ENCODE peak calls at places on chromosomes 5 and 9, in nine cellular contexts. One of them, this sample, is unnamed.

GRCh38 chr5:68441309-68441708 is 225.8 kb downstream of the PIK3R1 start:
- DNase-seq in HEK293T: no peak
- DNase-seq in NCI-H1105: no peak
- DNase-seq in T-cell: no peak
- DNase-seq in A549: no peak
- DNase-seq in GM23338: no peak
- DNase-seq in mesendoderm: no peak
- DNase-seq in DMS79 treated with DMSO at 0.1 percent for 48 hours: no peak
- DNase-seq in ovary: no peak
- DNase-seq in this sample: no peak

GRCh38 chr5:139644646-139645494 is 3.3 kb upstream of the CXXC5 start:
- DNase-seq in HEK293T: no peak
- DNase-seq in NCI-H1105: no peak
- DNase-seq in T-cell: no peak
- DNase-seq in A549: no peak
- DNase-seq in GM23338: no peak
- DNase-seq in mesendoderm: no peak
- DNase-seq in DMS79 treated with DMSO at 0.1 percent for 48 hours: no peak
- DNase-seq in ovary: peak
- DNase-seq in this sample: peak

GRCh38 chr9:37284631-37285030 is 137.9 kb upstream of the GRHPR start:
- DNase-seq in HEK293T: no peak
- DNase-seq in NCI-H1105: no peak
- DNase-seq in T-cell: no peak
- DNase-seq in A549: no peak
- DNase-seq in GM23338: no peak
- DNase-seq in mesendoderm: no peak
- DNase-seq in DMS79 treated with DMSO at 0.1 percent for 48 hours: no peak
- DNase-seq in ovary: no peak
- DNase-seq in this sample: no peak

GRCh38 chr5:133662578-133662977 is 50.2 kb upstream of the FSTL4 start:
- DNase-seq in HEK293T: no peak
- DNase-seq in NCI-H1105: no peak
- DNase-seq in T-cell: no peak
- DNase-seq in A549: no peak
- DNase-seq in GM23338: no peak
- DNase-seq in mesendoderm: no peak
- DNase-seq in DMS79 treated with DMSO at 0.1 percent for 48 hours: no peak
- DNase-seq in ovary: no peak
- DNase-seq in this sample: no peak

GRCh38 chr5:1201327-1202025 is at the start of gene SLC6A19:
- DNase-seq in HEK293T: no peak
- DNase-seq in NCI-H1105: no peak
- DNase-seq in T-cell: no peak
- DNase-seq in A549: no peak
- DNase-seq in GM23338: no peak
- DNase-seq in mesendoderm: no peak
- DNase-seq in DMS79 treated with DMSO at 0.1 percent for 48 hours: no peak
- DNase-seq in ovary: no peak
- DNase-seq in this sample: no peak

GRCh38 chr9:127806871-127807270 is 4.2 kb downstream of the FPGS start:
- DNase-seq in HEK293T: no peak
- DNase-seq in NCI-H1105: no peak
- DNase-seq in T-cell: no peak
- DNase-seq in A549: no peak
- DNase-seq in GM23338: no peak
- DNase-seq in mesendoderm: no peak
- DNase-seq in DMS79 treated with DMSO at 0.1 percent for 48 hours: no peak
- DNase-seq in ovary: no peak
- DNase-seq in this sample: no peak

GRCh38 chr9:121326130-121326838 is 43.8 kb downstream of the STOM start:
- DNase-seq in HEK293T: no peak
- DNase-seq in NCI-H1105: no peak
- DNase-seq in T-cell: no peak
- DNase-seq in A549: peak
- DNase-seq in GM23338: peak
- DNase-seq in mesendoderm: peak
- DNase-seq in DMS79 treated with DMSO at 0.1 percent for 48 hours: no peak
- DNase-seq in ovary: peak
- DNase-seq in this sample: no peak

GRCh38 chr9:1332161-1332560 is 282.0 kb downstream of the DMRT2 start:
- DNase-seq in HEK293T: no peak
- DNase-seq in NCI-H1105: no peak
- DNase-seq in T-cell: no peak
- DNase-seq in A549: no peak
- DNase-seq in GM23338: no peak
- DNase-seq in mesendoderm: peak
- DNase-seq in DMS79 treated with DMSO at 0.1 percent for 48 hours: no peak
- DNase-seq in ovary: no peak
- DNase-seq in this sample: no peak

GRCh38 chr5:96006291-96006690 is 44.6 kb upstream of the ELL2 start:
- DNase-seq in HEK293T: no peak
- DNase-seq in NCI-H1105: no peak
- DNase-seq in T-cell: no peak
- DNase-seq in A549: no peak
- DNase-seq in GM23338: no peak
- DNase-seq in mesendoderm: no peak
- DNase-seq in DMS79 treated with DMSO at 0.1 percent for 48 hours: no peak
- DNase-seq in ovary: no peak
- DNase-seq in this sample: no peak

GRCh38 chr9:26947736-26948135 is 694 bp upstream of the PLAA start:
- DNase-seq in HEK293T: no peak
- DNase-seq in NCI-H1105: no peak
- DNase-seq in T-cell: no peak
- DNase-seq in A549: no peak
- DNase-seq in GM23338: peak
- DNase-seq in mesendoderm: peak
- DNase-seq in DMS79 treated with DMSO at 0.1 percent for 48 hours: peak
- DNase-seq in ovary: no peak
- DNase-seq in this sample: no peak

GRCh38 chr5:73693573-73694061 is 67.6 kb downstream of the ARHGEF28 start:
- DNase-seq in HEK293T: peak
- DNase-seq in NCI-H1105: no peak
- DNase-seq in T-cell: no peak
- DNase-seq in A549: peak
- DNase-seq in GM23338: peak
- DNase-seq in mesendoderm: peak
- DNase-seq in DMS79 treated with DMSO at 0.1 percent for 48 hours: no peak
- DNase-seq in ovary: peak
- DNase-seq in this sample: peak

This sample was measured in SK-N-SH.